ENCODE peak calls at places on chromosomes 7 and 10, in five cellular contexts. H, G, B, P and V are unnamed samples.

GRCh38 chr7:124085168-124085567 is 52.3 kb upstream of the TMEM229A start:
- DNase-seq in H (peak), G (peak), B (no peak), P (no peak), V (peak)

GRCh38 chr7:158973440-158973839 is 117.1 kb downstream of the DYNC2I1 start:
- DNase-seq in H (peak), G (peak), B (peak), P (peak), V (peak)

GRCh38 chr10:122854648-122855047 is 9.0 kb upstream of the CUZD1 start:
- DNase-seq in H (no peak), G (peak), B (no peak), P (no peak), V (no peak)

GRCh38 chr7:36455646-36456045 is 66.0 kb downstream of the ANLN start:
- DNase-seq in H (no peak), G (no peak), B (no peak), P (no peak), V (no peak)

GRCh38 chr7:10022957-10023356 is 950.7 kb upstream of the PHF14 start:
- DNase-seq in H (no peak), G (no peak), B (no peak), P (no peak), V (peak)

GRCh38 chr7:43585521-43585920 is 2.6 kb downstream of the STK17A start:
- DNase-seq in H (no peak), G (peak), B (no peak), P (no peak), V (no peak)

GRCh38 chr10:103590060-103590459 is 96.6 kb downstream of the NEURL1 start:
- DNase-seq in H (no peak), G (no peak), B (no peak), P (no peak), V (no peak)

GRCh38 chr7:43625453-43625852 is 42.5 kb downstream of the STK17A start:
- DNase-seq in H (no peak), G (no peak), B (no peak), P (peak), V (no peak)

GRCh38 chr10:110304780-110305421 is at the start of gene SMNDC1:
- DNase-seq in H (peak), G (peak), B (peak), P (peak), V (peak)

GRCh38 chr7:5248201-5248885 is 34.4 kb upstream of the SLC29A4 start:
- DNase-seq in H (no peak), G (peak), B (peak), P (no peak), V (no peak)

GRCh38 chr10:11339660-11340059 is 271.8 kb downstream of the USP6NL start:
- DNase-seq in H (no peak), G (no peak), B (no peak), P (no peak), V (no peak)

GRCh38 chr10:11344081-11344480 is 267.4 kb downstream of the USP6NL start:
- DNase-seq in H (no peak), G (no peak), B (no peak), P (no peak), V (no peak)

GRCh38 chr10:11344550-11344949 is 266.9 kb downstream of the USP6NL start:
- DNase-seq in H (no peak), G (no peak), B (no peak), P (no peak), V (no peak)

GRCh38 chr10:11341253-11341652 is 270.2 kb downstream of the USP6NL start:
- DNase-seq in H (no peak), G (no peak), B (no peak), P (no peak), V (no peak)

GRCh38 chr10:11345224-11346054 is 266.0 kb downstream of the USP6NL start:
- DNase-seq in H (no peak), G (peak), B (no peak), P (no peak), V (peak)
- TF ChIP-seq CTCF in H (no peak), G (no peak), B (no peak), P (no peak), V (peak)

DNA sequence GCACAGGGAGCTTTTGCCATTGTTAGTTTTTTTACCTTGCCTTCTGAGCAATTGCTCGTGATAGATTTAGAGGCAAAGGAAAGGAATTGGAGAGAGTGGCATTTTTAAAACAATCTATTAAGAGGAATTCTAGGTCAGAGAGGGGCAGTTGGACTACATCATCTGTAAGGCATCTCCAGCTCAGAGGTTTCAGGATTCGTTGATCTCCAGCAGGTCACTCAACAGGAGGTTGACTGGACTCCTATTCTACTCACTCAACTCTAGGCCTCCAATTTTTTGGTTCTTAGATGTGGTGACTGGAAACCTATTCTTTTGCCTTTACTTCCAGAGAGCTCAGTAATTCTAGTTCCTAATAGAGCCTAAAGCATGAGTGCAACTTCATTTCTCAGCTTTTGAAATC is 42.8 kb downstream of the TBXAS1 start:
- DNase-seq in H (no peak), G (peak), B (no peak), P (no peak), V (no peak)
- H3K4me3 ChIP-seq in H (no peak), G (no peak), B (no peak), P (no peak), V (no peak)

GRCh38 chr7:140304071-140304799 is 94.1 kb downstream of the SLC37A3 start:
- DNase-seq in H (no peak), G (peak), B (no peak), P (peak), V (no peak)
- TF ChIP-seq CTCF in H (no peak), G (peak), B (peak), P (peak), V (peak)

GRCh38 chr7:130489140-130489967 is 2.5 kb upstream of the MEST start:
- DNase-seq in H (no peak), G (peak), B (no peak), P (no peak), V (no peak)

GRCh38 chr7:130491841-130492518 is at the start of gene MEST:
- DNase-seq in H (no peak), G (peak), B (no peak), P (peak), V (no peak)

GRCh38 chr7:130488376-130489139 is 3.3 kb upstream of the MEST start:
- DNase-seq in H (no peak), G (peak), B (no peak), P (no peak), V (no peak)

GRCh38 chr7:130490888-130491771 is 755 bp upstream of the MEST start:
- DNase-seq in H (peak), G (peak), B (no peak), P (peak), V (no peak)

GRCh38 chr7:130490287-130490686 is 1.6 kb upstream of the MEST start:
- DNase-seq in H (no peak), G (peak), B (no peak), P (no peak), V (no peak)
- H3K4me3 ChIP-seq in H (no peak), G (peak), B (peak), P (no peak), V (no peak)